ENCODE peak calls at places on chromosomes 6 and 20, in four cellular contexts. O is gastrocnemius medialis, M is stomach, J is heart left ventricle. K is an unnamed sample. For H3K27me3, the result is how much of the 10 kb centered on the place peaks cover.

GRCh38 chr6:37648465-37649330 is 49.0 kb downstream of the MDGA1 start:
- DNase-seq in O (no peak), M (peak), J (no peak), K (peak)

GRCh38 chr6:46116289-46116688 is 13.5 kb upstream of the ENPP4 start:
- DNase-seq in O (no peak), M (no peak), J (no peak), K (no peak)

GRCh38 chr6:136522636-136523035 is 27.6 kb downstream of the MAP7 start:
- DNase-seq in O (no peak), M (no peak), J (no peak), K (no peak)

GRCh38 chr6:21305827-21306469 is 287.6 kb upstream of the SOX4 start:
- DNase-seq in O (no peak), M (no peak), J (no peak), K (no peak)

GRCh38 chr6:69974193-69974592 is 107.8 kb downstream of the COL19A1 start:
- DNase-seq in O (no peak), M (no peak), J (peak), K (no peak)

GRCh38 chr6:22613695-22614094 is 44.3 kb downstream of the HDGFL1 start:
- DNase-seq in O (no peak), M (no peak), J (no peak), K (no peak)

GRCh38 chr6:98944598-98945011 is 3.1 kb downstream of the FBXL4 start:
- DNase-seq in O (no peak), M (no peak), J (no peak), K (no peak)

GRCh38 chr6:128494440-128494839 is 26.0 kb downstream of the PTPRK start:
- DNase-seq in O (no peak), M (no peak), J (no peak), K (no peak)

GRCh38 chr6:89562114-89562815 is 76.3 kb downstream of the LYRM2 start:
- DNase-seq in O (no peak), M (no peak), J (no peak), K (no peak)

GRCh38 chr6:151391471-151392428 is at the start of gene ZBTB2:
- DNase-seq in O (peak), M (peak), J (peak), K (peak)

GRCh38 chr6:137764464-137764863 is 102.6 kb upstream of the TNFAIP3 start:
- DNase-seq in O (no peak), M (no peak), J (no peak), K (no peak)

GRCh38 chr6:99289701-99290100 is 59.8 kb downstream of the FAXC start:
- DNase-seq in O (no peak), M (no peak), J (no peak), K (no peak)

GRCh38 chr6:135692426-135692825 is 159.1 kb upstream of the PDE7B start:
- DNase-seq in O (no peak), M (no peak), J (no peak), K (no peak)

GRCh38 chr6:135722679-135723078 is 128.8 kb upstream of the PDE7B start:
- DNase-seq in O (no peak), M (peak), J (no peak), K (no peak)

GRCh38 chr6:34791842-34792604 is at the start of gene BLTP3A:
- DNase-seq in O (peak), M (peak), J (peak), K (peak)

GRCh38 chr20:22962567-22963439 is 72.3 kb upstream of the SSTR4 start:
- DNase-seq in O (no peak), M (no peak), J (no peak), K (no peak)

GRCh38 chr20:7346562-7346961 is 579.1 kb downstream of the BMP2 start:
- DNase-seq in O (no peak), M (no peak), J (no peak), K (no peak)

GRCh38 chr20:32510120-32510600 is 75.0 kb downstream of the NOL4L start:
- DNase-seq in O (no peak), M (no peak), J (no peak), K (no peak)

GRCh38 chr6:72825265-72825918 is 203.5 kb downstream of the KCNQ5 start:
- DNase-seq in O (no peak), M (no peak), J (no peak), K (no peak)

GRCh38 chr6:87653074-87653962 is 48.7 kb downstream of the AKIRIN2 start:
- DNase-seq in O (no peak), M (no peak), J (no peak), K (no peak)

GRCh38 chr6:143535189-143535614 is 23.7 kb upstream of the FUCA2 start:
- DNase-seq in O (no peak), M (no peak), J (no peak), K (no peak)

GRCh38 chr6:127520061-127520460 is 926 bp upstream of the MTCL3 start:
- DNase-seq in O (no peak), M (no peak), J (no peak), K (no peak)

GRCh38 chr6:139608872-139609271 is 234.4 kb upstream of the CITED2 start:
- DNase-seq in O (no peak), M (no peak), J (no peak), K (no peak)

GRCh38 chr6:57021086-57021720 is 25.3 kb upstream of the KIAA1586 start:
- DNase-seq in O (no peak), M (no peak), J (no peak), K (no peak)

GRCh38 chr6:147390909-147391536 is 117.5 kb upstream of the SAMD5 start:
- DNase-seq in O (no peak), M (no peak), J (no peak), K (no peak)

GRCh38 chr6:47780510-47781356 is 1.1 kb upstream of the OPN5 start:
- DNase-seq in O (no peak), M (peak), J (no peak), K (no peak)

GRCh38 chr20:38725458-38725958 is 1.2 kb downstream of the SLC32A1 start:
- DNase-seq in O (no peak), M (no peak), J (no peak), K (no peak)

GRCh38 chr20:50916257-50916656 is 15.0 kb downstream of the ADNP start:
- DNase-seq in O (no peak), M (no peak), J (no peak), K (no peak)

GRCh38 chr6:144957236-144957937 is 672.3 kb downstream of the UTRN start:
- DNase-seq in O (no peak), M (no peak), J (no peak), K (no peak)

GRCh38 chr6:19995575-19996257 is 158.5 kb downstream of the ID4 start:
- DNase-seq in O (no peak), M (no peak), J (no peak), K (no peak)

GRCh38 chr20:32123088-32123487 is 13.6 kb downstream of the TM9SF4 start:
- DNase-seq in O (no peak), M (no peak), J (no peak), K (no peak)

GRCh38 chr20:14892782-14893181 is 555.4 kb upstream of the FLRT3 start:
- DNase-seq in O (no peak), M (no peak), J (no peak), K (no peak)

GRCh38 chr6:144485531-144485930 is 200.4 kb downstream of the UTRN start:
- DNase-seq in O (no peak), M (no peak), J (no peak), K (no peak)

GRCh38 chr6:80434951-80435350 is 328.5 kb downstream of the BCKDHB start:
- DNase-seq in O (no peak), M (no peak), J (no peak), K (no peak)

GRCh38 chr6:63643862-63644261 is 8.3 kb downstream of the PHF3 start:
- DNase-seq in O (no peak), M (no peak), J (no peak), K (no peak)

GRCh38 chr20:38631155-38632022 is 29.8 kb downstream of the ARHGAP40 start:
- DNase-seq in O (no peak), M (no peak), J (no peak), K (no peak)

GRCh38 chr6:33207569-33208088 is 671 bp upstream of the RING1 start:
- DNase-seq in O (no peak), M (peak), J (peak), K (peak)

GRCh38 chr20:34573541-34573940 is 15.0 kb downstream of the MAP1LC3A start:
- DNase-seq in O (no peak), M (no peak), J (no peak), K (no peak)

GRCh38 chr6:90162648-90163409 is 133.8 kb downstream of the BACH2 start:
- DNase-seq in O (no peak), M (no peak), J (no peak), K (no peak)

DNA sequence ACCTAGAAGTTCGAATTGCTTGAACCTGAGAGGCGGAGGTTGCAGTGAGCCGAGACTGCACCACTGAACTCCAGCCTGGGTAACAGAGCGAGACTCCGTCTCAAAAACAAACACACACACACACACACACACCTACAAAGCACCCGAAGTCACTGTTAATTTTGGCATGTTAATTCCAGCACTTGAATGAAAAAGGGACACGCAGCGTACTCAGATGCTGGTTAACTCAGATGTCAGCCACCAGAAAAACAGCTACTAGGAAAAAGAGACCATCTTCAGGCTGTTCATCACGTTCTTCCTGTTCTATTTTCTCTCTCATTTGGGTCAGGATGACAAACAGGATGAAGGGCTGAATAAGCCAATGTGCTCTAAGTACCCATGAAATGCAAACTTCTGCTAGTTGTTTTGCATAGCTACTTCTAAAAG is 46.9 kb downstream of the BLOC1S5 start:
- DNase-seq in O (no peak), M (no peak), J (no peak), K (no peak)
- H3K4me3 ChIP-seq in O (no peak), M (no peak), J (no peak), K (no peak)

GRCh38 chr20:62454936-62455673 is 20.7 kb downstream of the GATA5 start:
- DNase-seq in O (no peak), M (no peak), J (no peak), K (no peak)

GRCh38 chr20:62451970-62452369 is 23.8 kb downstream of the GATA5 start:
- DNase-seq in O (no peak), M (no peak), J (no peak), K (no peak)

GRCh38 chr20:62451156-62451767 is 23.9 kb upstream of the RBBP8NL start:
- DNase-seq in O (no peak), M (no peak), J (no peak), K (no peak)

GRCh38 chr20:62452475-62453095 is 23.2 kb downstream of the GATA5 start:
- DNase-seq in O (no peak), M (peak), J (no peak), K (no peak)

DNA sequence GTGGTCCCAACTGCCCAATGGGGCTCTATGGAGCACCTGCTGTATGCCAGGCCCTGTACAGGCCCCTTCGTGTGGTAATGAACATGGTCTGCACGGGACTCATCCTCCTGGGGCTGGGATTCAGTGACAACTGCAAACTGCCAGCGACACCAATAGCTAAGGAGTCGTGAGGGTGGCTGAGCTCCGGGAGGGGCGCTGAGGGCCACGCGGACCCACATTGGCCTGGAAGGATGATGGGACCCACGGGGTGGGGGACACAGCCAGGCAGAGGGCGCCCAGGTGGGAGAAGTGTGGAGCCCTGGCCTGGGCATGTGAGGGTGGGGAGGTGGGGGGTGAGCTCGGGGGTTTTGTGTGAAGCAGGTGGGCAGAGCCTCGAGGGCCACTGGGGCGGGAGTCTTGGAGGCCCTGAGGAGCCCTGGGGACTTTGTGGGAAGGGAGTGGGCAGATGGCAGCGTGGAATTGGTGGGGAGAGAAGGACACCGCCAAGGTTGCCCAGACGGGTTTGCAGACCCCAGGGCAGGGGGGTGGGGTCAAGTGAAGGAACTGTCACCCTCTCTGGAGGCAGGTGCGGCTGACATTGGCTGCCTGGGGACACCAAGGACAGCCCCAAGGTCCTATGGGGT is 22.5 kb downstream of the GATA5 start:
- DNase-seq in O (no peak), M (no peak), J (no peak), K (no peak)
- H3K27me3 ChIP-seq in O (under half), M (under half), J (under half), K (under half)

GRCh38 chr20:4918473-4918872 is 82.8 kb downstream of the SLC23A2 start:
- DNase-seq in O (no peak), M (no peak), J (no peak), K (no peak)

GRCh38 chr20:4920655-4921054 is 80.7 kb downstream of the SLC23A2 start:
- DNase-seq in O (no peak), M (no peak), J (no peak), K (no peak)

GRCh38 chr20:4919047-4919704 is 82.1 kb downstream of the SLC23A2 start:
- DNase-seq in O (no peak), M (no peak), J (no peak), K (no peak)

GRCh38 chr20:4920131-4920530 is 81.2 kb downstream of the SLC23A2 start:
- DNase-seq in O (no peak), M (no peak), J (no peak), K (no peak)

DNA sequence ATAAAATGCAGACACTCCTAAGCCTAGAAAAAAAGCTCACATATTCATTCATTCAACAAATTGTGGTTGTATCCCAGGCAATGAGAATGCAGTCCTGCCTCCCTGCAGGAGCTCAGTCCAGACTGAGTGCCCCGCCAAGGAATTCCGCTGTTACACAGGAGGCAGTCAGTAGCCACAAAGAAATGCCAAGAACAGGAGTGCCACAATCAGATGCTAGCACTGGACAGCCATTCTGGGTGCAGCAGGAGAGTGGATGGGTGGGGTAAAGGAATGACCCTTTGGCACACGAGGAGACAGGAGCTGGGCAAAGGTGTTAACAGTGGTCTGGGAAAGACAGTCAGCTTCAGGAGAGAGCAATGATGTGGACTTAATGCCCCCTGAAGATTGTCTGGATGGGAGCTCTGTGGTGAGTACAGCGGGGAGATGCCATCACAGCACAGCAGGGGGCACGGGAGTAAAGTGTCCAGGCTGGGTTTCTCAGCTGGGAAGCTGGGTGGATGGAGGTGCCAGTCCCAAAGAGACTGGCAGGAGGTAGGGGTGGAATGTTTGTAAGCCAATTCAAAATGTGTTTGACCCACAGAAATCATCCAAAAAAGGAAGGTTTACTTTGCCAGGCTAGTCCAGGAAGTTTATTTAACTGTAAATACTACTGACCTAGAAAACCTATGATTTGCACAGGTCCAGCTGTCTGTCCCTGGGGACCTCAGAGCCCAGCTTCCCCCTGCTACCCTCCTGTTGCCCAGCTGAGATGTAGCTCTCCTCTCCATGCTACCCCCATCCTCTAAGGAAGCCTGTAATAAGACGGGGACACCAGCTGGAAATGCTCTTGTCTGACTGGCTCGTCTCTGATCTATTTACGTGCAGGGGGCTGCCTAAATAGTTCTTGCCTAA is 84.1 kb downstream of the SLC23A2 start:
- DNase-seq in O (no peak), M (peak), J (no peak), K (no peak)
- TF ChIP-seq POLR2A in O (no peak), M (no peak), J (no peak), K (no peak)

DNA sequence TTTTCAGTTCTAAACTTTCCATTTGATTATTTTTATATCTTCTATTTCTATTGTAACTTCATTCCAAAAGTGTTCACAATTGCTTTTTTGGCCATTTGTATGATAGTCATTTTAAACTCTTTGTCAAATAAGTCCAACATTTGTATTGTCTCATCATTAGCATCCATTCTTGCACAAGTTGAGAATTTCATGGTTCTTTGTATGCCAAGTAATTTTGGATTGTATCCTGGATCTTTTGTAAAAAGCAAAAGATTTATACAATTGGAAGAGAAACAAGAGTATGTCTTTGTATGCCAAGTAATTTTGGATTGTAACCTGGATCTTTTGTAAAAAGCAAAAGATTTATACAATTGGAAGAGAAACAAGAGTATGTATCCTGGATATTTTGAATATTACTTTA is 37.0 kb upstream of the NT5E start:
- DNase-seq in O (no peak), M (no peak), J (no peak), K (no peak)
- H3K4me3 ChIP-seq in O (no peak), M (no peak), J (no peak), K (no peak)

GRCh38 chr20:63005240-63005861 is 1.4 kb downstream of the BHLHE23 start:
- DNase-seq in O (no peak), M (no peak), J (no peak), K (no peak)
- H3K27me3 ChIP-seq in O (half or more), M (half or more), J (half or more), K (under half)

GRCh38 chr6:43174263-43175112 is 3.4 kb downstream of the SRF start:
- DNase-seq in O (peak), M (peak), J (peak), K (peak)
- TF ChIP-seq POLR2A in O (peak), M (no peak), J (peak), K (peak)

DNA sequence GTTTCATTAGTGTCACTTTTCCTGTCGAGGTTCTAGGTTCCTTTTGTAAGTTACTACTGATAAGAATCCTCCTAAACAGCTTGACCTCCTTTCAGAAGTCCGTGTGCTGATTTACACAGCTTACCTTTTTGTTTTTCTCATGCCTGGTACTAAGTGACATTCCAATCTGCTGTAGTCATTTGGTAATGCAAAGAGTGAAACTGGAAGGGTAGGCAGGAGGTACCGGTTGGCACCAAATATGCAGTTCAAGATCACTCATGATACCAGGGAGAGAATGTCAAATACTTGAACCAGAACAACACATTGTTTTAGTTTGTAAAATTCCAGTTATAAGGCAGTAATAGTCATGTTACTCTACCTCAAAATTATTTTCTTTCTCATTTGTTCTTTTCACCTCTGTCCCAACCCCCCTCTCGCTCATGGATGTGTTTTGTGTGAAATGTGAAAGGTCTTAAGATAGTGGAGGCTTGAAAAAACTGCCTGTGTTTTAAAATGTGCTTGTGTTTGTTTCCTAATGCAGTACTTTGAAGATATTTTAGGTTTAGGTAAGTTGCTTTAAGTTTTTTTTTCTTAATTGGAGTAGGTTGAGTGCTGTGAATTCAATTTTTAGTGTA is 23.2 kb downstream of the AFDN start:
- DNase-seq in O (no peak), M (peak), J (no peak), K (no peak)
- H3K4me3 ChIP-seq in O (peak), M (no peak), J (no peak), K (no peak)